ENCODE peak calls at places on chromosome 1, in eight cellular contexts. One of them, this sample, is unnamed.

GRCh38 chr1:157753611-157754010 is 23.3 kb downstream of the FCRL2 start:
- DNase-seq in islet precursor cell: no peak
- DNase-seq in frontal cortex: no peak
- DNase-seq in Calu3: no peak
- DNase-seq in kidney tubule cell: no peak
- DNase-seq in effector memory CD8-positive, alpha-beta T cell: no peak
- DNase-seq in type B pancreatic cell: no peak
- DNase-seq in A172: no peak
- DNase-seq in this sample: no peak

GRCh38 chr1:183877321-183877720 is 72.4 kb downstream of the RGL1 start:
- DNase-seq in islet precursor cell: no peak
- DNase-seq in frontal cortex: no peak
- DNase-seq in Calu3: peak; percentile 30
- DNase-seq in kidney tubule cell: peak; percentile 28
- DNase-seq in effector memory CD8-positive, alpha-beta T cell: no peak
- DNase-seq in type B pancreatic cell: no peak
- DNase-seq in A172: no peak
- DNase-seq in this sample: no peak

GRCh38 chr1:173758980-173759379 is 44.2 kb downstream of the KLHL20 start:
- DNase-seq in islet precursor cell: no peak
- DNase-seq in frontal cortex: no peak
- DNase-seq in Calu3: no peak
- DNase-seq in kidney tubule cell: peak; percentile 2
- DNase-seq in effector memory CD8-positive, alpha-beta T cell: no peak
- DNase-seq in type B pancreatic cell: no peak
- DNase-seq in A172: no peak
- DNase-seq in this sample: no peak

GRCh38 chr1:181089017-181089776 is 697 bp downstream of the IER5 start:
- DNase-seq in islet precursor cell: no peak
- DNase-seq in frontal cortex: no peak
- DNase-seq in Calu3: peak; percentile 46
- DNase-seq in kidney tubule cell: no peak
- DNase-seq in effector memory CD8-positive, alpha-beta T cell: peak; percentile 29
- DNase-seq in type B pancreatic cell: no peak
- DNase-seq in A172: no peak
- DNase-seq in this sample: no peak

GRCh38 chr1:1003618-1004419 is 3.9 kb upstream of the HES4 start:
- DNase-seq in islet precursor cell: no peak
- DNase-seq in frontal cortex: no peak
- DNase-seq in Calu3: no peak
- DNase-seq in kidney tubule cell: no peak
- DNase-seq in effector memory CD8-positive, alpha-beta T cell: no peak
- DNase-seq in type B pancreatic cell: no peak
- DNase-seq in A172: no peak
- DNase-seq in this sample: no peak

GRCh38 chr1:59055908-59056719 is 240.8 kb upstream of the FGGY start:
- DNase-seq in islet precursor cell: no peak
- DNase-seq in frontal cortex: no peak
- DNase-seq in Calu3: no peak
- DNase-seq in kidney tubule cell: no peak
- DNase-seq in effector memory CD8-positive, alpha-beta T cell: no peak
- DNase-seq in type B pancreatic cell: no peak
- DNase-seq in A172: no peak
- DNase-seq in this sample: no peak

GRCh38 chr1:96964761-96965160 is 243.2 kb downstream of the PTBP2 start:
- DNase-seq in islet precursor cell: no peak
- DNase-seq in frontal cortex: no peak
- DNase-seq in Calu3: no peak
- DNase-seq in kidney tubule cell: no peak
- DNase-seq in effector memory CD8-positive, alpha-beta T cell: no peak
- DNase-seq in type B pancreatic cell: no peak
- DNase-seq in A172: no peak
- DNase-seq in this sample: no peak

GRCh38 chr1:2003564-2004131 is at the start of gene CFAP74:
- DNase-seq in islet precursor cell: peak; percentile 87
- DNase-seq in frontal cortex: peak; percentile 83
- DNase-seq in Calu3: peak; percentile 62
- DNase-seq in kidney tubule cell: peak; percentile 30
- DNase-seq in effector memory CD8-positive, alpha-beta T cell: no peak
- DNase-seq in type B pancreatic cell: peak; percentile 83
- DNase-seq in A172: no peak
- DNase-seq in this sample: no peak

GRCh38 chr1:33185541-33185940 is 3.7 kb upstream of the TRIM62 start:
- DNase-seq in islet precursor cell: no peak
- DNase-seq in frontal cortex: no peak
- DNase-seq in Calu3: no peak
- DNase-seq in kidney tubule cell: no peak
- DNase-seq in effector memory CD8-positive, alpha-beta T cell: no peak
- DNase-seq in type B pancreatic cell: no peak
- DNase-seq in A172: no peak
- DNase-seq in this sample: no peak

GRCh38 chr1:151968058-151968457 is 25.6 kb downstream of the S100A10 start:
- DNase-seq in islet precursor cell: peak; percentile 70
- DNase-seq in frontal cortex: no peak
- DNase-seq in Calu3: peak; percentile 78
- DNase-seq in kidney tubule cell: peak; percentile 69
- DNase-seq in effector memory CD8-positive, alpha-beta T cell: peak; percentile 64
- DNase-seq in type B pancreatic cell: no peak
- DNase-seq in A172: peak; percentile 70
- DNase-seq in this sample: no peak

GRCh38 chr1:65425697-65426096 is 5.2 kb downstream of the LEPR start:
- DNase-seq in islet precursor cell: peak; percentile 84
- DNase-seq in frontal cortex: no peak
- DNase-seq in Calu3: peak; percentile 21
- DNase-seq in kidney tubule cell: peak; percentile 97
- DNase-seq in effector memory CD8-positive, alpha-beta T cell: no peak
- DNase-seq in type B pancreatic cell: no peak
- DNase-seq in A172: peak; percentile 94
- DNase-seq in this sample: no peak

GRCh38 chr1:201648066-201648910 is 109.4 kb downstream of the NAV1 start:
- DNase-seq in islet precursor cell: peak; percentile 77
- DNase-seq in frontal cortex: peak; percentile 63
- DNase-seq in Calu3: peak; percentile 46
- DNase-seq in kidney tubule cell: peak; percentile 47
- DNase-seq in effector memory CD8-positive, alpha-beta T cell: no peak
- DNase-seq in type B pancreatic cell: no peak
- DNase-seq in A172: peak; percentile 38
- DNase-seq in this sample: no peak

GRCh38 chr1:154937051-154937987 is 800 bp upstream of the PMVK start:
- DNase-seq in islet precursor cell: peak; percentile 89
- DNase-seq in frontal cortex: peak; percentile 91
- DNase-seq in Calu3: peak; percentile 91
- DNase-seq in kidney tubule cell: peak; percentile 90
- DNase-seq in effector memory CD8-positive, alpha-beta T cell: peak; percentile 93
- DNase-seq in type B pancreatic cell: peak; percentile 88
- DNase-seq in A172: peak; percentile 91
- DNase-seq in this sample: peak; percentile 95

GRCh38 chr1:103959565-103959964 is 209.9 kb downstream of the AMY1C start:
- DNase-seq in islet precursor cell: no peak
- DNase-seq in frontal cortex: no peak
- DNase-seq in Calu3: no peak
- DNase-seq in kidney tubule cell: no peak
- DNase-seq in effector memory CD8-positive, alpha-beta T cell: no peak
- DNase-seq in type B pancreatic cell: no peak
- DNase-seq in A172: no peak
- DNase-seq in this sample: no peak

GRCh38 chr1:15038232-15039016 is 115.1 kb upstream of the TMEM51 start:
- DNase-seq in islet precursor cell: no peak
- DNase-seq in frontal cortex: no peak
- DNase-seq in Calu3: peak; percentile 31
- DNase-seq in kidney tubule cell: peak; percentile 47
- DNase-seq in effector memory CD8-positive, alpha-beta T cell: no peak
- DNase-seq in type B pancreatic cell: no peak
- DNase-seq in A172: peak; percentile 51
- DNase-seq in this sample: no peak

GRCh38 chr1:162360874-162361260 is 15.8 kb downstream of the SPATA46 start:
- DNase-seq in islet precursor cell: no peak
- DNase-seq in frontal cortex: no peak
- DNase-seq in Calu3: no peak
- DNase-seq in kidney tubule cell: no peak
- DNase-seq in effector memory CD8-positive, alpha-beta T cell: no peak
- DNase-seq in type B pancreatic cell: no peak
- DNase-seq in A172: no peak
- DNase-seq in this sample: no peak

GRCh38 chr1:25918615-25919014 is 12.4 kb upstream of the STMN1 start:
- DNase-seq in islet precursor cell: no peak
- DNase-seq in frontal cortex: no peak
- DNase-seq in Calu3: no peak
- DNase-seq in kidney tubule cell: no peak
- DNase-seq in effector memory CD8-positive, alpha-beta T cell: no peak
- DNase-seq in type B pancreatic cell: no peak
- DNase-seq in A172: no peak
- DNase-seq in this sample: no peak

GRCh38 chr1:58785424-58786058 is 1.7 kb upstream of the JUN start:
- DNase-seq in islet precursor cell: no peak
- DNase-seq in frontal cortex: no peak
- DNase-seq in Calu3: peak; percentile 69
- DNase-seq in kidney tubule cell: peak; percentile 96
- DNase-seq in effector memory CD8-positive, alpha-beta T cell: peak; percentile 22
- DNase-seq in type B pancreatic cell: no peak
- DNase-seq in A172: peak; percentile 72
- DNase-seq in this sample: no peak

GRCh38 chr1:35660581-35661473 is 19.5 kb upstream of the PSMB2 start:
- DNase-seq in islet precursor cell: peak; percentile 81
- DNase-seq in frontal cortex: no peak
- DNase-seq in Calu3: no peak
- DNase-seq in kidney tubule cell: peak; percentile 15
- DNase-seq in effector memory CD8-positive, alpha-beta T cell: no peak
- DNase-seq in type B pancreatic cell: no peak
- DNase-seq in A172: no peak
- DNase-seq in this sample: no peak

GRCh38 chr1:183264132-183264531 is 78.1 kb downstream of the LAMC2 start:
- DNase-seq in islet precursor cell: no peak
- DNase-seq in frontal cortex: no peak
- DNase-seq in Calu3: no peak
- DNase-seq in kidney tubule cell: no peak
- DNase-seq in effector memory CD8-positive, alpha-beta T cell: no peak
- DNase-seq in type B pancreatic cell: no peak
- DNase-seq in A172: no peak
- DNase-seq in this sample: no peak

GRCh38 chr1:32353886-32354570 is 8.3 kb downstream of the FAM229A start:
- DNase-seq in islet precursor cell: no peak
- DNase-seq in frontal cortex: no peak
- DNase-seq in Calu3: no peak
- DNase-seq in kidney tubule cell: no peak
- DNase-seq in effector memory CD8-positive, alpha-beta T cell: no peak
- DNase-seq in type B pancreatic cell: no peak
- DNase-seq in A172: no peak
- DNase-seq in this sample: no peak

GRCh38 chr1:221044538-221044937 is 165.3 kb downstream of the HLX start:
- DNase-seq in islet precursor cell: no peak
- DNase-seq in frontal cortex: no peak
- DNase-seq in Calu3: no peak
- DNase-seq in kidney tubule cell: no peak
- DNase-seq in effector memory CD8-positive, alpha-beta T cell: no peak
- DNase-seq in type B pancreatic cell: no peak
- DNase-seq in A172: no peak
- DNase-seq in this sample: no peak

GRCh38 chr1:162690672-162691434 is 58.6 kb downstream of the DDR2 start:
- DNase-seq in islet precursor cell: peak; percentile 98
- DNase-seq in frontal cortex: no peak
- DNase-seq in Calu3: no peak
- DNase-seq in kidney tubule cell: peak; percentile 60
- DNase-seq in effector memory CD8-positive, alpha-beta T cell: no peak
- DNase-seq in type B pancreatic cell: no peak
- DNase-seq in A172: peak; percentile 88
- DNase-seq in this sample: peak; percentile 89

GRCh38 chr1:155569988-155570592 is 7.5 kb upstream of the ASH1L start:
- DNase-seq in islet precursor cell: no peak
- DNase-seq in frontal cortex: no peak
- DNase-seq in Calu3: no peak
- DNase-seq in kidney tubule cell: peak; percentile 12
- DNase-seq in effector memory CD8-positive, alpha-beta T cell: no peak
- DNase-seq in type B pancreatic cell: no peak
- DNase-seq in A172: peak; percentile 83
- DNase-seq in this sample: no peak

GRCh38 chr1:20958430-20958829 is 171.3 kb upstream of the HP1BP3 start:
- DNase-seq in islet precursor cell: no peak
- DNase-seq in frontal cortex: no peak
- DNase-seq in Calu3: no peak
- DNase-seq in kidney tubule cell: no peak
- DNase-seq in effector memory CD8-positive, alpha-beta T cell: no peak
- DNase-seq in type B pancreatic cell: no peak
- DNase-seq in A172: no peak
- DNase-seq in this sample: no peak

GRCh38 chr1:86197206-86197855 is 40.8 kb upstream of the COL24A1 start:
- DNase-seq in islet precursor cell: no peak
- DNase-seq in frontal cortex: no peak
- DNase-seq in Calu3: no peak
- DNase-seq in kidney tubule cell: no peak
- DNase-seq in effector memory CD8-positive, alpha-beta T cell: no peak
- DNase-seq in type B pancreatic cell: no peak
- DNase-seq in A172: no peak
- DNase-seq in this sample: no peak

GRCh38 chr1:43708006-43708412 is 673 bp downstream of the ST3GAL3 start:
- DNase-seq in islet precursor cell: no peak
- DNase-seq in frontal cortex: no peak
- DNase-seq in Calu3: no peak
- DNase-seq in kidney tubule cell: no peak
- DNase-seq in effector memory CD8-positive, alpha-beta T cell: no peak
- DNase-seq in type B pancreatic cell: no peak
- DNase-seq in A172: peak; percentile 48
- DNase-seq in this sample: no peak

GRCh38 chr1:62601412-62601971 is 4.2 kb downstream of the ANGPTL3 start:
- DNase-seq in islet precursor cell: no peak
- DNase-seq in frontal cortex: no peak
- DNase-seq in Calu3: no peak
- DNase-seq in kidney tubule cell: no peak
- DNase-seq in effector memory CD8-positive, alpha-beta T cell: no peak
- DNase-seq in type B pancreatic cell: no peak
- DNase-seq in A172: no peak
- DNase-seq in this sample: no peak

GRCh38 chr1:85544689-85545203 is 35.8 kb upstream of the CCN1 start:
- DNase-seq in islet precursor cell: peak; percentile 52
- DNase-seq in frontal cortex: no peak
- DNase-seq in Calu3: peak; percentile 28
- DNase-seq in kidney tubule cell: peak; percentile 45
- DNase-seq in effector memory CD8-positive, alpha-beta T cell: no peak
- DNase-seq in type B pancreatic cell: no peak
- DNase-seq in A172: peak; percentile 38
- DNase-seq in this sample: no peak

GRCh38 chr1:241408170-241408569 is 51.2 kb upstream of the RGS7 start:
- DNase-seq in islet precursor cell: no peak
- DNase-seq in frontal cortex: no peak
- DNase-seq in Calu3: peak; percentile 18
- DNase-seq in kidney tubule cell: peak; percentile 29
- DNase-seq in effector memory CD8-positive, alpha-beta T cell: no peak
- DNase-seq in type B pancreatic cell: no peak
- DNase-seq in A172: peak; percentile 72
- DNase-seq in this sample: no peak

GRCh38 chr1:46996659-46997281 is 26.7 kb upstream of the CYP4X1 start:
- DNase-seq in islet precursor cell: no peak
- DNase-seq in frontal cortex: no peak
- DNase-seq in Calu3: no peak
- DNase-seq in kidney tubule cell: no peak
- DNase-seq in effector memory CD8-positive, alpha-beta T cell: no peak
- DNase-seq in type B pancreatic cell: no peak
- DNase-seq in A172: peak; percentile 7
- DNase-seq in this sample: no peak

GRCh38 chr1:110089561-110090275 is 19.2 kb upstream of the ALX3 start:
- DNase-seq in islet precursor cell: peak; percentile 65
- DNase-seq in frontal cortex: no peak
- DNase-seq in Calu3: no peak
- DNase-seq in kidney tubule cell: no peak
- DNase-seq in effector memory CD8-positive, alpha-beta T cell: no peak
- DNase-seq in type B pancreatic cell: no peak
- DNase-seq in A172: no peak
- DNase-seq in this sample: no peak

GRCh38 chr1:173268261-173268660 is 61.1 kb upstream of the TNFSF4 start:
- DNase-seq in islet precursor cell: no peak
- DNase-seq in frontal cortex: no peak
- DNase-seq in Calu3: no peak
- DNase-seq in kidney tubule cell: no peak
- DNase-seq in effector memory CD8-positive, alpha-beta T cell: no peak
- DNase-seq in type B pancreatic cell: no peak
- DNase-seq in A172: no peak
- DNase-seq in this sample: no peak

GRCh38 chr1:157289001-157289400 is 150.8 kb upstream of the ETV3 start:
- DNase-seq in islet precursor cell: no peak
- DNase-seq in frontal cortex: no peak
- DNase-seq in Calu3: no peak
- DNase-seq in kidney tubule cell: no peak
- DNase-seq in effector memory CD8-positive, alpha-beta T cell: no peak
- DNase-seq in type B pancreatic cell: no peak
- DNase-seq in A172: no peak
- DNase-seq in this sample: peak; percentile 5

This sample was measured in coronary artery.